ENCODE peak calls at places on chromosomes 16 and 17, in six cellular contexts. C is upper lobe of left lung; S is mesendoderm; H is ovary; U is CD4-positive, alpha-beta memory T cell; E is A673. B is an unnamed sample. For H3K4me1, the result is how much of the 10 kb centered on the place peaks cover.

GRCh38 chr17:14950216-14950615 is 314.9 kb downstream of the PMP22 start:
- DNase-seq in C (no peak), S (peak), H (no peak), U (no peak), E (no peak), B (no peak)

GRCh38 chr17:9213311-9213655 is 192.0 kb downstream of the NTN1 start:
- DNase-seq in C (no peak), S (no peak), H (no peak), U (no peak), E (no peak), B (no peak)

GRCh38 chr16:31182391-31182790 is 2.5 kb downstream of the FUS start:
- DNase-seq in C (no peak), S (no peak), H (no peak), U (no peak), E (no peak), B (no peak)

GRCh38 chr17:2794116-2794803 is 2.0 kb upstream of the RAP1GAP2 start:
- DNase-seq in C (no peak), S (no peak), H (no peak), U (peak), E (no peak), B (no peak)

GRCh38 chr16:87279094-87279658 is 38.0 kb downstream of the C16orf95 start:
- DNase-seq in C (peak), S (no peak), H (no peak), U (no peak), E (no peak), B (no peak)

GRCh38 chr16:47258874-47259461 is 115.2 kb upstream of the NETO2 start:
- DNase-seq in C (no peak), S (peak), H (no peak), U (no peak), E (peak), B (no peak)

GRCh38 chr17:45907720-45908395 is 13.5 kb downstream of the MAPT start:
- DNase-seq in C (no peak), S (no peak), H (no peak), U (no peak), E (no peak), B (no peak)

GRCh38 chr16:89018605-89019158 is 41.7 kb upstream of the CBFA2T3 start:
- DNase-seq in C (no peak), S (no peak), H (no peak), U (no peak), E (no peak), B (no peak)

GRCh38 chr16:72434159-72434558 is 262.2 kb upstream of the PMFBP1 start:
- DNase-seq in C (no peak), S (peak), H (no peak), U (no peak), E (peak), B (no peak)

GRCh38 chr16:83301966-83302365 is 505.8 kb upstream of the HSBP1 start:
- DNase-seq in C (no peak), S (no peak), H (no peak), U (no peak), E (no peak), B (no peak)

GRCh38 chr16:85908444-85908843 is 9.5 kb downstream of the IRF8 start:
- DNase-seq in C (no peak), S (no peak), H (no peak), U (no peak), E (no peak), B (no peak)

DNA sequence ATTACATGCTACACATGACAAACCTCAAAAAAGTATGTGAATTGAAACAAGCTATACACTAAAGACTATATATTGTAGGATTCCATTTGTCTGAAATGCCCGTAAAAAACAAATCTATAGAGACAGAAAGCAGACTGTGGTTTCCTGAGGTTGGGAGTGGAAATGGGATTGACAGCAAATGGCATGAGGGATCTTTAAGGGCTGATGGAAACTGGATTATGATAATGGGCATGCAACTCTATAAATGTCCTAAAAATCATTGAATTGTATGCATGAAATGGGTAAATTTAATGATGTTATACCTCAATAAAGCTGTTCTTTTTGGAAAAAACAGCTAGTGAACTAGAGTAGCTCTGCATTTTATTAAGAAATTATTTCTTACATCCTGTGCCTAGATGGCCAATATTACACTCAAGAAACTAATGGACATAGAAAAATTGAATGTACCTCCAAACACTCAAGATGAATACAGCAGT is 416 bp upstream of the ANKS4B start:
- DNase-seq in C (no peak), S (no peak), H (no peak), U (no peak), E (no peak), B (no peak)
- H3K4me3 ChIP-seq in C (no peak), S (no peak), H (no peak), U (no peak), E (no peak), B (no peak)

GRCh38 chr16:70482624-70483023 is 28.2 kb downstream of the FCSK start:
- DNase-seq in C (no peak), S (no peak), H (no peak), U (no peak), E (no peak), B (no peak)
- H3K27ac ChIP-seq in C (no peak), S (no peak), H (no peak), U (no peak), E (no peak), B (no peak)

GRCh38 chr17:83088451-83089321 is 9.3 kb downstream of the METRNL start:
- DNase-seq in C (peak), S (no peak), H (no peak), U (no peak), E (no peak), B (no peak)
- H3K4me1 ChIP-seq in C (half or more), S (under half), H (under half), U (under half), E (under half), B (under half)

GRCh38 chr16:74774223-74775139 is at the start of gene FA2H:
- DNase-seq in C (peak), S (peak), H (peak), U (peak), E (peak), B (peak)

GRCh38 chr16:74776926-74777325 is 2.3 kb upstream of the FA2H start:
- DNase-seq in C (no peak), S (no peak), H (no peak), U (no peak), E (no peak), B (no peak)

GRCh38 chr16:74778646-74779045 is 4.0 kb upstream of the FA2H start:
- DNase-seq in C (no peak), S (no peak), H (no peak), U (no peak), E (no peak), B (no peak)

GRCh38 chr16:74773431-74774222 is 993 bp downstream of the FA2H start:
- DNase-seq in C (no peak), S (no peak), H (no peak), U (no peak), E (no peak), B (no peak)

DNA sequence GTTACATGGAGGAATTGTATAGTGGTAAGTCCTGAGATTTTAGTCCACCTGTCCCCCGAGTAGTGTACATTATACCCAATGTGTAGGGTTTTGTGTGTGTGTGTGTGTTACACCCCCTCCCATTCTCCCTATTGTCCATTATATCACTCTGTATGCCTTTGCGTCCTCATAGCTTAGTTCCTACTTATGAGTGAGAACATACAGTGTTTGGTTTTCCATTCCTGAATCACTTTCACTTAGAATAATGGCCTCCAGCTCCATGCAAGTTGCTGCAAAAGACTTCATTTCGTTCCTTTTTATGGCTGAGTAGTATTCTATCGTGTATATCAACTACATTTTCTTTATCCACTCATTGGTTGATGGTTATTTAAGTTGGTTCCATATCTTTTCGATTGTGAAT is 635 bp upstream of the FA2H start:
- DNase-seq in C (no peak), S (no peak), H (no peak), U (no peak), E (no peak), B (no peak)
- H3K4me3 ChIP-seq in C (no peak), S (no peak), H (no peak), U (peak), E (no peak), B (no peak)

GRCh38 chr16:53445534-53445933 is 11.3 kb downstream of the RBL2 start:
- DNase-seq in C (no peak), S (no peak), H (no peak), U (no peak), E (no peak), B (no peak)
- H3K27ac ChIP-seq in C (no peak), S (no peak), H (no peak), U (no peak), E (no peak), B (peak)

DNA sequence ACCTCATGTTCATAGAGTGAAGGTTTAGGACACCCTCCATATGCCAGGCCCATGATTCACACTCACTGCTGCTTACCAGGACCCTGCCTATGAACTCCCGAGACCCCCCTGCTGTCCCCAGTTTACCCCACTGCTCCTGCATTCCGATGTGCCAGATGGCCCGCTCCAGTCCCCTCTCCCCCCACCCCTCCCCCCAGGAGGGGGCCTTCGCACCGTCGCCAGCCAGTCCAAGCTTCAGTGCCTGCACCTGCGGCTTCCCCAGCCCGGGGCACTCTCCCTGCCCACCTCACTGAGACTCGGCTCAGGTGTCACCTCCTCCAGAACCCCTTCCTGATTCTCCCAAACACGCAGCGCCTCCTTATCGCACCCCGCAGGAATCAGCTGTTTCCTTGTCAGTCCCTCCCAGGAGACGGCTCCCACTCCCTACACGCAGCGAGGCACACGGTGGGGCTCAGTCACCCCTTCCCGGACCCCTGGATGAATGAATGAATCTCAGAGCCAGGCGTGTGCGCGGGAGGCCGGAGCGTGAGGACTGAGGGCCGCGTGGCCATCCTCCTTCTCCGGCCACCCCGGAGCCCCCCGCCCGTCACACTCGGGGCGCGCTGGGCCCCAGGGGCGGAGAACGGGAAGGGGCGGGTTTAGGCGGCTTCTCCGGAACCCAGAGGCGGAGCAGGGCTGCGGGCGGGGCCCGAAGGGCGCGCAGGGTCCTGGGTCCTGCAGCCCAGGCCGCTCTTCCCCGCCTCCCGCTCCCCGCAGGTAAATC is 1.7 kb downstream of the MYO1C start:
- DNase-seq in C (peak), S (peak), H (peak), U (peak), E (peak), B (peak)
- H3K4me1 ChIP-seq in C (half or more), S (under half), H (under half), U (half or more), E (under half), B (under half)

DNA sequence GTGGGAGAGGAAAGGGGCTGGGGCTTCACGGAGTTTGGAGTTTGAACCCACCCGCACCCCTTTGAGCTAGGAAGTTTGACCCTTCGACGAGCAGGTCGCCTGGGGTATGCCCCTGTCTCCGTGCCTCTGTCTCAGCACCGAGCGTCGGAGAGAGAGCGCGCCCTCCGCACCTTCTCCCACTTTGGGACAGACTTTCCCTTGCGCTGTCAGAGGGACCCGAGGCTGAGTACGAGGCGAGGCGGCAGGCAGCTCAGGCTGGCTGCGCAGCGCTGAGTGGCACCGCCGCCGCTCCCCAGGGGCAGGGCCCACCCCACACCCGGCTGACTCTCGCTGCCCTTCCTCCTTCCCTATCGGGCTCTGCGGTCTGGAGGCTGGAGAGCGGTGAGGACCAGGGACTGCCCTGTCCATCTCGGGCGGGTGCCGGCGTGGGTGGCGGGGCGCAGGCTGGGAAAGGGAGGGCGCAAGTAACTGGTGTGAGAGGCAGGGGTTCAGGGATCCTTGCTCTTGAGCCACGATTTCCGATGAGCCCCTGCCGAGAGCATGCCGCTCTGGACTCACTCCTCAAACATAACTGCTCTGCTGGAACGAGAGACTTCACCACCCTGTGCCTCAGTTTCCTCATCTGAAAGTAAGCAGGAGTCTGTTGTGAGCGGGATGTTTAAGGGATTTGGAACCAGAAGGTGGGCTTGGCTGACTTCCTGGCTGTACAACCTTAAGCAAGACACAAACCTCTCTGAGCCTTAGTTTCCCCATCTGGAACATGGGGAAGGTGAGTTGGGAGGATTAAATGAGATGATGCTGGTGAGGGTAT is 981 bp downstream of the BEAN1 start:
- DNase-seq in C (peak), S (no peak), H (no peak), U (no peak), E (no peak), B (no peak)
- H3K4me3 ChIP-seq in C (no peak), S (no peak), H (no peak), U (no peak), E (peak), B (peak)

GRCh38 chr17:69046130-69046807 is 14.5 kb downstream of the ABCA9 start:
- DNase-seq in C (no peak), S (peak), H (no peak), U (no peak), E (no peak), B (no peak)

GRCh38 chr17:69055334-69055733 is 5.4 kb downstream of the ABCA9 start:
- DNase-seq in C (no peak), S (no peak), H (no peak), U (no peak), E (no peak), B (no peak)

GRCh38 chr17:69047368-69048263 is 13.1 kb downstream of the ABCA9 start:
- DNase-seq in C (no peak), S (peak), H (peak), U (no peak), E (no peak), B (no peak)

GRCh38 chr17:69048634-69049033 is 12.1 kb downstream of the ABCA9 start:
- DNase-seq in C (no peak), S (no peak), H (no peak), U (no peak), E (no peak), B (no peak)

GRCh38 chr17:69050999-69051775 is 9.5 kb downstream of the ABCA9 start:
- DNase-seq in C (no peak), S (no peak), H (no peak), U (no peak), E (no peak), B (no peak)
- H3K27ac ChIP-seq in C (peak), S (no peak), H (no peak), U (no peak), E (no peak), B (no peak)

GRCh38 chr17:79601604-79602420 is 9.0 kb downstream of the RBFOX3 start:
- DNase-seq in C (no peak), S (no peak), H (no peak), U (no peak), E (no peak), B (no peak)
- H3K4me1 ChIP-seq in C (under half), S (under half), H (under half), U (under half), E (under half), B (under half)